ENCODE peak calls at places on chromosomes 1 and 21, in eight cellular contexts. G, M, E, C, T, P, D and B are unnamed samples.

GRCh38 chr1:93033785-93034184 is 45.3 kb upstream of the MTF2 start:
- DNase-seq in C (no peak), P (peak; percentile 38), T (no peak), E (no peak), M (no peak), G (no peak), D (no peak), B (no peak)

GRCh38 chr1:10539411-10540043 is 64.8 kb downstream of the PEX14 start:
- DNase-seq in C (no peak), G (no peak), M (no peak), T (no peak), E (no peak), P (peak; percentile 74), D (no peak), B (no peak)

GRCh38 chr1:202135221-202135721 is 9.3 kb downstream of the ARL8A start:
- DNase-seq in E (no peak), D (peak; percentile 62), P (peak; percentile 71), C (no peak), G (no peak), M (peak; percentile 82), T (peak; percentile 61), B (peak; percentile 62)

GRCh38 chr1:198273901-198274300 is 117.1 kb downstream of the NEK7 start:
- DNase-seq in G (no peak), E (no peak), P (no peak), T (no peak), C (no peak), D (no peak), M (no peak), B (no peak)

GRCh38 chr1:7852778-7853177 is at the start of gene UTS2:
- DNase-seq in E (no peak), T (no peak), M (no peak), C (no peak), P (no peak), G (no peak), D (no peak), B (no peak)

GRCh38 chr21:35783686-35784085 is 276.6 kb downstream of the SETD4 start:
- DNase-seq in C (no peak), M (no peak), G (no peak), T (no peak), E (no peak), D (no peak), P (no peak), B (no peak)

GRCh38 chr1:19775317-19775716 is 24.4 kb downstream of the TMCO4 start:
- DNase-seq in C (no peak), G (no peak), D (no peak), M (no peak), T (no peak), E (no peak), P (no peak), B (no peak)

GRCh38 chr1:29272171-29272907 is 36.0 kb downstream of the PTPRU start:
- DNase-seq in E (no peak), T (no peak), M (no peak), P (no peak), G (peak; percentile 53), C (no peak), D (no peak), B (no peak)

GRCh38 chr1:204968946-204969345 is 74.1 kb upstream of the CNTN2 start:
- DNase-seq in E (no peak), M (no peak), G (no peak), D (no peak), P (no peak), T (no peak), C (no peak), B (no peak)

GRCh38 chr1:41109316-41110263 is 88.1 kb upstream of the SLFNL1 start:
- DNase-seq in E (peak; percentile 75), P (peak; percentile 96), D (peak; percentile 81), T (peak; percentile 30), C (no peak), M (no peak), G (no peak), B (peak; percentile 57)

GRCh38 chr1:77271851-77272250 is 10.0 kb upstream of the AK5 start:
- DNase-seq in P (peak; percentile 54), T (no peak), C (no peak), E (peak; percentile 37), M (no peak), D (no peak), G (no peak), B (no peak)

GRCh38 chr1:19120070-19120469 is 90.0 kb downstream of the UBR4 start:
- DNase-seq in T (no peak), G (no peak), C (no peak), D (peak; percentile 73), M (no peak), E (no peak), P (no peak), B (no peak)

GRCh38 chr1:6075747-6076146 is 30.1 kb downstream of the KCNAB2 start:
- DNase-seq in M (no peak), D (no peak), C (no peak), G (no peak), T (no peak), P (no peak), E (no peak), B (no peak)

GRCh38 chr1:229102741-229103480 is 168.0 kb upstream of the RAB4A start:
- DNase-seq in C (no peak), T (no peak), D (no peak), E (no peak), P (peak; percentile 21), G (peak; percentile 75), M (no peak), B (no peak)

GRCh38 chr1:201591981-201592380 is 53.1 kb downstream of the NAV1 start:
- DNase-seq in E (no peak), G (no peak), M (no peak), T (no peak), D (no peak), C (peak; percentile 19), P (no peak), B (no peak)

GRCh38 chr1:241934181-241934815 is 23.3 kb upstream of the BECN2 start:
- DNase-seq in T (no peak), D (peak; percentile 43), C (no peak), M (peak; percentile 2), G (no peak), E (peak; percentile 14), P (peak; percentile 1), B (no peak)

GRCh38 chr1:51247022-51247421 is 10.9 kb downstream of the RNF11 start:
- DNase-seq in C (no peak), G (no peak), D (no peak), M (no peak), E (no peak), P (no peak), T (no peak), B (no peak)

GRCh38 chr1:3467096-3468036 is 12.9 kb downstream of the ARHGEF16 start:
- DNase-seq in P (no peak), M (no peak), T (no peak), G (no peak), C (peak; percentile 58), D (no peak), E (no peak), B (no peak)

GRCh38 chr1:89794406-89794805 is 26.4 kb upstream of the LRRC8D start:
- DNase-seq in M (peak; percentile 24), E (no peak), P (peak; percentile 74), G (no peak), D (no peak), C (no peak), T (no peak), B (no peak)
- TF ChIP-seq CTCF in M (no peak), E (no peak), P (no peak), G (no peak), D (no peak), C (no peak), T (no peak), B (no peak)

GRCh38 chr1:46303038-46303871 is at the start of the genes LRRC41 and UQCRH:
- DNase-seq in C (peak; percentile 98), E (peak; percentile 93), T (peak; percentile 96), D (peak; percentile 97), P (peak; percentile 98), G (peak; percentile 99), M (peak; percentile 96), B (peak; percentile 93)
- TF ChIP-seq CTCF in C (no peak), E (no peak), T (no peak), D (no peak), P (peak; percentile 1), G (no peak), M (no peak), B (no peak)

GRCh38 chr1:235935506-235936224 is 69.0 kb upstream of the LYST start:
- DNase-seq in E (no peak), M (no peak), D (no peak), T (no peak), C (no peak), P (no peak), G (peak; percentile 85), B (no peak)

GRCh38 chr1:235933017-235933416 is 66.3 kb upstream of the LYST start:
- DNase-seq in E (no peak), G (no peak), D (no peak), M (no peak), T (no peak), P (no peak), C (no peak), B (no peak)

GRCh38 chr1:235931181-235931738 is 64.6 kb upstream of the LYST start:
- DNase-seq in E (no peak), G (no peak), D (no peak), P (no peak), T (no peak), C (no peak), M (no peak), B (no peak)

GRCh38 chr1:235932090-235932510 is 65.4 kb upstream of the LYST start:
- DNase-seq in G (no peak), E (no peak), M (no peak), C (peak; percentile 84), D (no peak), P (no peak), T (peak; percentile 66), B (peak; percentile 11)

DNA sequence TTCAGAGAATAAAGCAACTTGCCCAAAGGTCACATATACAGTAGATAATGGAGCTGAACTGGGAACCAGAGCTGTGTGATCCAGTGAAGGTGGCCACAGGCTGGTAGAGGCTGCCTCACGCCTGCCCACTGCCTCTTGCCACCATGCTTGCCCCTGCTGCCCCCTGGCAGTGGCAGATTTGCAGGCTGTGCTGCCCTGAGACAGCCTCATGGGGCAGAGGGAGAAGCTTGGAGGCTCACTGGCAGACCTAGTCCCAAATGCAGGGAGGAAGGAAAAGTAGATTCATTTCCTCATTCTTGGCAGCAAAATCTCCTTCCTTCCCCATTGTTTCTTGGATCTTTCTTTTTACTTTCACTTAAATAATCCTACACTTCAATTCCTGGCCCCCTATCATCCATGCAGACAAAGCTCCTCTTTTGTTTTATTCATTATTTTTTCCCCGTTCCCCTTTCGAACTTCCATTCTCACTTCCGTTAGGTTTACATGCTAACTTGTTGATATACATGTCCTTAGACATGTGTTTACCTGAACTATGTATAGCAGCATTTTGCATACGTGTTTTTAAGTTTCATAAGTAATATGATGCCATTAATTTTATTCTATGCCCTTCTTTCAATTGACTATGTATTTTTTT is 66.9 kb upstream of the LYST start:
- DNase-seq in T (no peak), M (no peak), G (no peak), C (no peak), D (no peak), E (no peak), P (no peak), B (peak; percentile 20)
- TF ChIP-seq CTCF in T (no peak), M (no peak), G (no peak), C (no peak), D (no peak), E (no peak), P (no peak), B (peak; percentile 21)

GRCh38 chr1:27934818-27935549 is at the start of gene SMPDL3B:
- DNase-seq in C (peak; percentile 49), T (peak; percentile 88), D (peak; percentile 84), M (peak; percentile 67), G (no peak), E (no peak), P (peak; percentile 9), B (peak; percentile 82)
- TF ChIP-seq CTCF in C (no peak), T (no peak), D (peak; percentile 7), M (no peak), G (no peak), E (no peak), P (peak; percentile 14), B (no peak)

GRCh38 chr1:44425327-44426082 is 20.4 kb downstream of the RNF220 start:
- DNase-seq in G (no peak), M (no peak), T (no peak), P (no peak), E (no peak), C (no peak), D (no peak), B (no peak)
- TF ChIP-seq CTCF in G (no peak), M (no peak), T (no peak), P (no peak), E (no peak), C (no peak), D (no peak), B (no peak)